ENCODE peak calls at places on chromosomes 6 and 20, in eight cellular contexts. D is HEK293T; M is stimulated activated CD4-positive, alpha-beta T cell treated with anti-CD3 and anti-CD28 coated beads, Interleukin-15, amount 100 ng/mL, for 1 hour; O is T-helper 2 cell; L is psoas muscle; U is WERI-Rb-1; B is anterior cingulate cortex; F is astrocyte of the spinal cord. S is an unnamed sample.

GRCh38 chr6:40887079-40887822 is 151.8 kb downstream of the UNC5CL start:
- DNase-seq in M (no peak), F (no peak), O (no peak), L (no peak), B (no peak), D (no peak), U (no peak), S (no peak)

GRCh38 chr20:51176846-51177245 is 153.9 kb upstream of the KCNG1 start:
- DNase-seq in U (no peak), L (no peak), O (no peak), D (no peak), F (peak), M (no peak), B (no peak), S (no peak)

GRCh38 chr6:10510592-10511367 is 10.4 kb upstream of the GCNT2 start:
- DNase-seq in M (no peak), U (peak), O (no peak), L (peak), D (peak), F (peak), B (peak), S (peak)

GRCh38 chr6:38801305-38801704 is 86.2 kb downstream of the DNAH8 start:
- DNase-seq in O (no peak), B (no peak), U (no peak), D (no peak), F (no peak), L (no peak), M (no peak), S (no peak)

GRCh38 chr6:45454008-45454911 is 76.5 kb upstream of the SUPT3H start:
- DNase-seq in F (peak), O (no peak), L (no peak), D (peak), M (no peak), B (no peak), U (no peak), S (no peak)

GRCh38 chr20:4465855-4466545 is 255.7 kb upstream of the PRND start:
- DNase-seq in M (no peak), B (no peak), F (no peak), L (no peak), U (no peak), D (no peak), O (no peak), S (no peak)

GRCh38 chr6:153043719-153044118 is 41.2 kb upstream of the MTRF1L start:
- DNase-seq in L (no peak), D (no peak), F (no peak), U (no peak), O (no peak), B (no peak), M (no peak), S (no peak)

GRCh38 chr6:33787954-33788693 is 806 bp downstream of the LEMD2 start:
- DNase-seq in U (peak), B (peak), O (peak), F (peak), D (peak), L (peak), M (no peak), S (peak)

GRCh38 chr6:63448229-63448628 is 124.1 kb upstream of the LOC128125822 start:
- DNase-seq in O (no peak), L (no peak), B (no peak), M (no peak), U (no peak), F (no peak), D (no peak), S (no peak)

GRCh38 chr20:41135187-41135887 is 2.0 kb upstream of the PLCG1 start:
- DNase-seq in M (no peak), O (peak), L (no peak), F (no peak), D (peak), U (peak), B (no peak), S (peak)

GRCh38 chr6:132413501-132413805 is 12.2 kb upstream of the MOXD1 start:
- DNase-seq in O (no peak), M (no peak), F (no peak), U (no peak), L (no peak), D (no peak), B (no peak), S (no peak)

S was measured in RCC 7860.